ENCODE peak calls at places on chromosomes 13 and 19, in seven cellular contexts. G is stimulated activated effector memory CD8-positive, alpha-beta T cell treated with anti-CD3 and anti-CD28 coated beads, Interleukin-12 subunit alpha, Interleukin-12 subunit beta, amount 100 ng/mL, for 72 hours; B is foreskin fibroblast; N is lower lobe of right lung; L is central memory CD4-positive, alpha-beta T cell; P is NCI-H2107; E is astrocyte of the hippocampus. A is an unnamed sample.

GRCh38 chr19:4988770-4989251 is 19.9 kb downstream of the KDM4B start:
- DNase-seq in L (no peak), N (no peak), P (no peak), B (peak), E (peak), G (no peak), A (peak)

GRCh38 chr13:25971499-25972145 is 80.2 kb downstream of the SHISA2 start:
- DNase-seq in L (peak), B (no peak), E (peak), N (no peak), G (no peak), P (no peak), A (no peak)

GRCh38 chr19:33400856-33401682 is 27.6 kb downstream of the CEBPG start:
- DNase-seq in P (no peak), B (no peak), N (peak), L (no peak), E (no peak), G (no peak), A (no peak)

GRCh38 chr19:40133491-40133890 is 42.7 kb upstream of the ZNF780A start:
- DNase-seq in B (no peak), N (no peak), G (no peak), E (no peak), P (no peak), L (no peak), A (no peak)

GRCh38 chr13:108963276-108963810 is 333.9 kb downstream of the MYO16 start:
- DNase-seq in B (no peak), N (no peak), L (no peak), E (no peak), P (no peak), G (no peak), A (no peak)

GRCh38 chr19:31570718-31571117 is 221.5 kb upstream of the TSHZ3 start:
- DNase-seq in E (no peak), P (no peak), N (no peak), L (no peak), G (no peak), B (no peak), A (no peak)

GRCh38 chr13:114152831-114153371 is 20.5 kb upstream of the RASA3 start:
- DNase-seq in B (peak), N (no peak), L (no peak), G (no peak), E (no peak), P (no peak), A (no peak)

GRCh38 chr13:107035778-107036177 is 467.8 kb upstream of the ARGLU1 start:
- DNase-seq in E (peak), P (no peak), B (peak), N (no peak), G (no peak), L (no peak), A (peak)

GRCh38 chr13:114113961-114114360 is 18.5 kb downstream of the RASA3 start:
- DNase-seq in L (no peak), G (no peak), P (no peak), E (no peak), N (no peak), B (no peak), A (no peak)

GRCh38 chr13:25882732-25883357 is 169.0 kb downstream of the SHISA2 start:
- DNase-seq in G (no peak), B (no peak), L (no peak), P (peak), E (peak), N (no peak), A (no peak)

GRCh38 chr13:43203781-43204180 is 180.4 kb downstream of the DNAJC15 start:
- DNase-seq in E (no peak), N (no peak), L (no peak), P (no peak), G (no peak), B (peak), A (no peak)

GRCh38 chr13:42001580-42001979 is 40.7 kb upstream of the VWA8 start:
- DNase-seq in N (no peak), B (peak), G (no peak), P (no peak), E (peak), L (no peak), A (peak)

GRCh38 chr19:22261596-22261995 is 24.6 kb upstream of the ZNF729 start:
- DNase-seq in E (no peak), N (no peak), G (no peak), L (no peak), B (no peak), P (no peak), A (no peak)

GRCh38 chr13:44394649-44395048 is 21.0 kb downstream of the SERP2 start:
- DNase-seq in E (no peak), G (no peak), B (no peak), L (no peak), N (no peak), P (no peak), A (no peak)

GRCh38 chr19:16340092-16340491 is 15.5 kb downstream of the KLF2 start:
- DNase-seq in P (no peak), B (no peak), L (no peak), N (no peak), G (no peak), E (peak), A (no peak)

A was measured in HCEC 1CT.